ENCODE peak calls at places on chromosomes 6 and 20, in seven cellular contexts. V is colonic mucosa; F is uterus; T is heart right ventricle; P is PC-3; K is cardiac muscle cell; J is CD4-positive, alpha-beta memory T cell. C is an unnamed sample. For H3K27me3, the result is how much of the 10 kb centered on the place peaks cover.

GRCh38 chr20:17757496-17757895 is 57.7 kb downstream of the BANF2 start:
- DNase-seq in K (no peak), T (no peak), V (no peak), J (no peak), F (no peak), P (no peak), C (no peak)

GRCh38 chr6:87808005-87808757 is 106.1 kb upstream of the AKIRIN2 start:
- DNase-seq in V (no peak), J (no peak), T (no peak), P (peak), K (no peak), F (no peak), C (no peak)

GRCh38 chr6:98783578-98783977 is 50.8 kb upstream of the POU3F2 start:
- DNase-seq in P (no peak), K (no peak), F (no peak), T (no peak), V (no peak), J (no peak), C (no peak)

GRCh38 chr6:117548797-117549301 is 53.5 kb downstream of the GOPC start:
- DNase-seq in V (no peak), T (no peak), K (no peak), P (peak), F (no peak), J (peak), C (peak)

GRCh38 chr6:133992992-133993682 is 40.1 kb downstream of the TBPL1 start:
- DNase-seq in P (no peak), K (no peak), T (no peak), F (no peak), V (no peak), J (no peak), C (peak)

GRCh38 chr6:79782775-79783174 is 151.6 kb downstream of the SH3BGRL2 start:
- DNase-seq in K (no peak), T (no peak), J (no peak), P (no peak), V (no peak), F (no peak), C (no peak)

GRCh38 chr20:45965169-45966002 is 6.6 kb downstream of the ZNF335 start:
- DNase-seq in K (no peak), J (no peak), F (no peak), T (no peak), P (no peak), V (no peak), C (no peak)

GRCh38 chr6:3022765-3023662 is 23.3 kb downstream of the NQO2 start:
- DNase-seq in T (peak), K (no peak), V (peak), P (no peak), J (peak), F (no peak), C (peak)

GRCh38 chr6:34568829-34569228 is 12.7 kb upstream of the SPDEF start:
- DNase-seq in J (no peak), P (no peak), K (no peak), T (no peak), V (no peak), F (no peak), C (no peak)

GRCh38 chr20:47351643-47352331 is 4.7 kb downstream of the ZMYND8 start:
- DNase-seq in V (no peak), P (no peak), F (no peak), T (no peak), K (peak), J (no peak), C (peak)

GRCh38 chr6:15332441-15332840 is 86.6 kb downstream of the JARID2 start:
- DNase-seq in P (no peak), T (no peak), J (no peak), V (no peak), K (no peak), F (no peak), C (no peak)

GRCh38 chr6:6686176-6686575 is 97.7 kb downstream of the LY86 start:
- DNase-seq in V (no peak), P (no peak), F (no peak), K (no peak), T (no peak), J (no peak), C (no peak)
- H3K4me3 ChIP-seq in V (peak), P (peak), F (no peak), K (peak), T (no peak), J (no peak), C (no peak)

DNA sequence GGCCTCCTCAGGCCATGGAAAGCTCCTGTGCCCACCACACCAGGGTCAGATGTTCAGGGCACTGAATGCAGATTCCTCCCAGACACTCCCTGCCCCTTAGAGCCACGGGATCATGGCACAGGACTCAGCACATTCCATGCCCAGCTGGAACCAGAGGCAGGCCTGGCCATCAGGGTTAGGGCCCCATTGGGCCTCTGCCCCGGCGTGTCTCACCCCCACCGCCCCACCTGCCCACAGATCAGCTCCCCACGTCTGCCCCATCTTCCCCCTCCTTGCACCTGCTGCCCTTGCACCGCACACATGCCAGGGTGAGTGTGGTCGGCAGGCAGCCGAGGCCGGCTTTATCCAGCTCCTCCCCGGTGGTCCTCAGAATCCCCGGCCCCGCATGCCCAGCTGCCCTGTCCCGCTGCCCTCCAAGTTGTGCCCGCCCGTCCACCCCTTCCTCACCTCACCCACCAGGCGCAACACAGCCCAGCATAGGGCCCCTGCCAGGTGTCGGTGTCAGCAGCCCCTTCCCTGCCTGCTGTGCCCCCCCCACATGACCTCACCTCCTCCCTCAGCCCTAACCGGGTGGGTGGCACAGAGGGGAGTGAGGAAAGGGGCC is 2.2 kb upstream of the SRMS start:
- DNase-seq in K (no peak), V (no peak), T (no peak), P (no peak), J (no peak), F (no peak), C (no peak)
- H3K27me3 ChIP-seq in K (under half), V (under half), T (under half), P (under half), J (under half), F (under half), C (under half)

GRCh38 chr6:149861603-149862423 is 2.3 kb downstream of the LRP11 start:
- DNase-seq in V (peak), F (no peak), K (no peak), T (no peak), P (no peak), J (no peak), C (no peak)
- H3K4me3 ChIP-seq in V (no peak), F (no peak), K (no peak), T (peak), P (peak), J (no peak), C (peak)

DNA sequence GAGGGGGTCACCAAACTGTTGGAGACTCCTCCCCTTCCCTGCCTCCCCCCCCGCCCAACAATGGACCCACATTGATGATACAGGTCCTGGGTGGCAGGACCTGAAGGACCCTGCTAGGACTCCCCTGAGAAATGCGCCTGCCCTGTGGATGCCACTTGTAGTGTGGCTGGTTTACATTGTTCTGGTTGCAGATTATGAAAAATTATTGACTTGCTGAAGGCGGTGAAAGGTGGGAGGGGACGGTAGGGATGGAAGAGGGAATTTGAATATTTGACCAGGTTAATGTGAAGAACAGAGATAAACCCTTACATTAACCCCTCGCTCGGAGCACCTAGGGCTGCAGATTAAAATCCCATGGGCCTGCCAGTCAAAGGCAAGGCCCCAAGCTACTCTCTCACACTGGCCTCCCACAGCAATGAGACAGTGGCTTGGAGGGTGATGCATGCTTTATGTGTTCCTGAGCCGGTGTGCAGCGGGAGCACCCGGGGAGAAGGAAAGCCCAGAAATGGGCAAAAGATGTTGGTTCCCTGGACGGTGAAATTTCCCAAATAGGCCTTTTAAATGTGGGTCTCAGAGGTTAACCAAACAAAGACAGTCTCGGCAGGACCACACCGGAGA is 2.4 kb downstream of the FOXF2 start:
- DNase-seq in J (no peak), K (no peak), F (no peak), T (no peak), P (no peak), V (no peak), C (peak)
- H3K27me3 ChIP-seq in J (half or more), K (half or more), F (under half), T (half or more), P (half or more), V (half or more), C (under half)

GRCh38 chr6:39226606-39227300 is 2.5 kb downstream of the KCNK5 start:
- DNase-seq in T (no peak), J (no peak), F (no peak), K (no peak), P (no peak), V (no peak), C (no peak)
- H3K4me3 ChIP-seq in T (no peak), J (no peak), F (no peak), K (no peak), P (no peak), V (peak), C (no peak)

GRCh38 chr20:57289401-57290177 is 23.1 kb upstream of the BMP7 start:
- DNase-seq in V (no peak), T (no peak), F (no peak), J (no peak), K (no peak), P (no peak), C (no peak)

GRCh38 chr20:57290178-57290484 is 23.7 kb upstream of the BMP7 start:
- DNase-seq in T (no peak), K (no peak), P (no peak), F (no peak), V (no peak), J (no peak), C (no peak)

GRCh38 chr20:57288676-57289075 is 22.2 kb upstream of the BMP7 start:
- DNase-seq in T (no peak), K (no peak), F (no peak), J (no peak), V (no peak), P (no peak), C (no peak)

GRCh38 chr20:57287007-57287810 is 20.8 kb upstream of the BMP7 start:
- DNase-seq in T (no peak), P (no peak), F (no peak), J (no peak), K (peak), V (no peak), C (no peak)

DNA sequence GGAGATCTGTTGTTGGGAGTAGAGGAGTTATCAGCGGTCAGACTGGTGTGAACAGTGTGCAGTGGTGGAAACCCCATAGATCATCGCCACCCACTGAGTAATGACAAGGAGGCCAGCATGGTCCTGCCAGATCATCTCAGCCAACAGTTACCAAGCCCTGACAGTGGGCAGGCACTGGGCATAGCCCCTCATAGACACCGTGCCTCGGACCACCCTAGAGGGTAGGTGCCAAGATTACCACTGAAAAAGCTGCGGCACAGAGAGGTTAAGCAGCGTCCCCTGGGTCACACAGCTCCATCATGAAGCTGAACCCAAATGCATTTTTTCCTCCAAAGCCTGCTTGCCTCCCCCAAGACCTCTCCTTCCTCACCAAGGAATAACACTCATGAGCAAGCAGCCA is 21.5 kb upstream of the BMP7 start:
- DNase-seq in T (no peak), V (no peak), P (no peak), F (no peak), K (no peak), J (no peak), C (no peak)
- H3K27me3 ChIP-seq in T (half or more), V (under half), P (half or more), F (under half), K (under half), J (under half), C (half or more)

GRCh38 chr6:32108727-32109113 is 418 bp downstream of the TNXB start:
- DNase-seq in T (no peak), F (no peak), V (no peak), J (no peak), K (no peak), P (no peak), C (no peak)
- H3K4me3 ChIP-seq in T (peak), F (peak), V (peak), J (no peak), K (no peak), P (no peak), C (peak)

GRCh38 chr6:170288091-170288631 is 2.7 kb downstream of the DLL1 start:
- DNase-seq in F (no peak), K (no peak), T (no peak), V (no peak), P (no peak), J (peak), C (no peak)
- H3K27me3 ChIP-seq in F (under half), K (half or more), T (under half), V (under half), P (under half), J (under half), C (under half)

DNA sequence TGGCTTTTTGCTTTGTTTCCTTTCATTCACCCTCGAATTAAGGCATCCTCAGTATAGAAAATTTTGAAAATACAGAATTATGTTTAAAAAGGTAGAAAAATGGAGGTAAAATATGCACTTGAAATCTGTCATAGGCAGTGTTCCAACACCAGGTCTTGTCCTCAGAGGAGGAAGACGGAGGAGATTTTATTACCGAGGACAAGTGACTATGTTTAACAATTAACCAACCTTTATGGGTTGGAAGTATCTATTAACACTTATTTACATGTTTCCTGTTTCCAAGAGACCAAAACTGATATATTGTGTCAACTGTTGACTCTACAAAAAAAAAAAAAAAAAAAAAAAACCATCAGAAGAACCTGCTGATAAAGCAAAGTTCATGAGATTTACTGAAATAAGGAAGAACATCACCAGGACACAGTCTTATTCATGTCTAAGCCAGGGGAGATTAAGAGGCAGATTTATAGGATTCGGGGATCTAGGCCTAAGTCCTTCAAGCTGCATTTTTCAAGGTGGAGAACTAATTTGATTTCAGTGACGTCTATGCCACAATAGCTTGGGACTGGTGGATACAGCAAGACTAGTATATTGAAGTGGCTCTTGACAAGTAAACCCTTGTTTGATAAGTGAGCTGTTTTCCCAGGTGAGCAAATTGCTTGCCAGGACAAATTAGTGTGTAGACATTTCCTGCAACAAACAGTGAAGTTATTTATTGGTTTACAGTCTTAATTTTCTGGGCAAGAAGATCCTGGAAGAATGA is 126.6 kb upstream of the NAA20 start:
- DNase-seq in T (no peak), P (no peak), J (no peak), K (no peak), F (no peak), V (peak), C (no peak)
- H3K4me3 ChIP-seq in T (peak), P (peak), J (no peak), K (no peak), F (peak), V (no peak), C (no peak)

DNA sequence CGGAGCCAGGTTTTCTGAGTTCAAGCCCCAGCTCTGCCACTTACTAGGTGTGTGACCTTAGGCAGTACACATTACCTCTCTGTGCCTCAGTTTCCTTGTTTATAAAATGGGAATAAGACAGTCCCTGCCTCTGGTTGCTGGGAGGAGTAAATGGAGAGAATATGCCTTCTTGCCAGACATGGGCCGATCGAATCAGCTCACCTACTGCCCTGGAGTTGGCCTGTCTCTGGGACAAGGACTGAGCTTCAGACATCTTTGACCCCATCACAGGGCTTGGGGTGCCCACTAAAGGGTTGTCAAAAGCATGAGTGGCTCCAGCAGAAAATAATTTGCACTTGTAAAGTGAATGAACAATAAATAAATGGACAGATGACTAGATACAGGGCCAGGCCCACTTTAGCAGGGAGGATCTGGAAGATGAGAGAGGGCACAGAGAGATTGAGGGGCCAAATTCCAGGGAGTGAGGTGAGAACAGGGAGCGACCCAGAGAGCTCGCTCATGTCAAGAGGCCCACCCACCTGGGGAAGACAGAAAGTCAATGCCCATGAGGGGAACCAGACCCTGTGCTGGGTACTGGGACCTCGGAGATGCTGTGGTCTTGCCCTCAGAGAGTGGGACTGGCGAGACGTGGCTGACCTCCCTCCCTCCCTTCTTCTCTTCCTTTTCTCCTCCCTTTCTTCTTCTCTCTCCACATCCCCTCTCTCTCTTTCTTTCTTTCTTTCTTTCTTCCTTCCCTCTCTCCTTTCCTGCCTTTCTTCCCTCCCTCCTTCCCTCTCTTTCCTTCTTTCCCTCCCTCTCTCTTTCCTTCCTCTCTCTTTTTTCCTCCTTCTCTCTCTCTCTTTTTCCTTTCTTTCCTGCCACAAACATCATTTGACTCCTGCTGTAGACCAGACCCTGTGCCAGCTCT is 3.9 kb upstream of the BPIFA2 start:
- DNase-seq in J (no peak), T (no peak), F (no peak), K (no peak), V (no peak), P (no peak), C (no peak)
- H3K27me3 ChIP-seq in J (under half), T (under half), F (under half), K (under half), V (under half), P (under half), C (under half)